ENCODE peak calls at places on chromosome 19, in six cellular contexts. One of them, this sample, is unnamed.

GRCh38 chr19:3324405-3324856 is 42.0 kb upstream of the NFIC start:
- DNase-seq in iris pigment epithelial cell: no peak
- DNase-seq in neural crest cell: peak
- DNase-seq in CD4-positive, alpha-beta T cell: peak
- DNase-seq in ELR: peak
- DNase-seq in ureter: no peak
- DNase-seq in this sample: no peak

GRCh38 chr19:32652893-32653625 is 21.9 kb downstream of the ANKRD27 start:
- DNase-seq in neural crest cell: no peak
- DNase-seq in ureter: peak
- DNase-seq in ELR: no peak
- DNase-seq in iris pigment epithelial cell: peak
- DNase-seq in CD4-positive, alpha-beta T cell: no peak
- DNase-seq in this sample: no peak

GRCh38 chr19:41734585-41734984 is 20.7 kb upstream of the CEACAM6 start:
- DNase-seq in ELR: no peak
- DNase-seq in iris pigment epithelial cell: no peak
- DNase-seq in neural crest cell: no peak
- DNase-seq in CD4-positive, alpha-beta T cell: no peak
- DNase-seq in ureter: no peak
- DNase-seq in this sample: peak

GRCh38 chr19:2199861-2200623 is 36.1 kb downstream of the PLEKHJ1 start:
- DNase-seq in ureter: no peak
- DNase-seq in ELR: no peak
- DNase-seq in neural crest cell: no peak
- DNase-seq in iris pigment epithelial cell: no peak
- DNase-seq in CD4-positive, alpha-beta T cell: no peak
- DNase-seq in this sample: no peak

GRCh38 chr19:1427221-1427620 is 11.0 kb upstream of the RPS15 start:
- DNase-seq in iris pigment epithelial cell: no peak
- DNase-seq in neural crest cell: no peak
- DNase-seq in CD4-positive, alpha-beta T cell: no peak
- DNase-seq in ureter: no peak
- DNase-seq in ELR: no peak
- DNase-seq in this sample: no peak

GRCh38 chr19:719081-719512 is 10.4 kb downstream of the PALM start:
- DNase-seq in CD4-positive, alpha-beta T cell: no peak
- DNase-seq in ELR: no peak
- DNase-seq in ureter: peak
- DNase-seq in iris pigment epithelial cell: peak
- DNase-seq in neural crest cell: no peak
- DNase-seq in this sample: no peak

GRCh38 chr19:10514211-10515145 is 2.8 kb downstream of the S1PR5 start:
- DNase-seq in neural crest cell: no peak
- DNase-seq in ELR: no peak
- DNase-seq in ureter: no peak
- DNase-seq in CD4-positive, alpha-beta T cell: peak
- DNase-seq in iris pigment epithelial cell: no peak
- DNase-seq in this sample: no peak

GRCh38 chr19:45103625-45104319 is 10.8 kb downstream of the PPP1R37 start:
- DNase-seq in CD4-positive, alpha-beta T cell: no peak
- DNase-seq in ELR: no peak
- DNase-seq in ureter: no peak
- DNase-seq in neural crest cell: no peak
- DNase-seq in iris pigment epithelial cell: no peak
- DNase-seq in this sample: no peak

GRCh38 chr19:29672933-29673336 is 7.7 kb downstream of the PLEKHF1 start:
- DNase-seq in ureter: no peak
- DNase-seq in CD4-positive, alpha-beta T cell: peak
- DNase-seq in ELR: no peak
- DNase-seq in neural crest cell: no peak
- DNase-seq in iris pigment epithelial cell: no peak
- DNase-seq in this sample: no peak

GRCh38 chr19:18605546-18606280 is 886 bp downstream of the CRLF1 start:
- DNase-seq in iris pigment epithelial cell: no peak
- DNase-seq in ELR: no peak
- DNase-seq in ureter: no peak
- DNase-seq in neural crest cell: no peak
- DNase-seq in CD4-positive, alpha-beta T cell: no peak
- DNase-seq in this sample: no peak

GRCh38 chr19:35868172-35868822 is at the start of gene APLP1:
- DNase-seq in iris pigment epithelial cell: peak
- DNase-seq in neural crest cell: peak
- DNase-seq in ureter: peak
- DNase-seq in CD4-positive, alpha-beta T cell: peak
- DNase-seq in ELR: peak
- DNase-seq in this sample: no peak

GRCh38 chr19:14369399-14370168 is 11.7 kb upstream of the ADGRE5 start:
- DNase-seq in ureter: no peak
- DNase-seq in iris pigment epithelial cell: no peak
- DNase-seq in ELR: no peak
- DNase-seq in CD4-positive, alpha-beta T cell: peak
- DNase-seq in neural crest cell: no peak
- DNase-seq in this sample: no peak

GRCh38 chr19:7550169-7550770 is 14.8 kb downstream of the PNPLA6 start:
- DNase-seq in iris pigment epithelial cell: no peak
- DNase-seq in CD4-positive, alpha-beta T cell: no peak
- DNase-seq in ELR: no peak
- DNase-seq in ureter: no peak
- DNase-seq in neural crest cell: no peak
- DNase-seq in this sample: no peak

GRCh38 chr19:50490411-50490811 is 13.8 kb upstream of the GARIN5A start:
- DNase-seq in neural crest cell: no peak
- DNase-seq in CD4-positive, alpha-beta T cell: no peak
- DNase-seq in iris pigment epithelial cell: no peak
- DNase-seq in ureter: no peak
- DNase-seq in ELR: no peak
- DNase-seq in this sample: no peak

GRCh38 chr19:58579473-58580142 is 6.5 kb upstream of the MZF1 start:
- DNase-seq in ureter: no peak
- DNase-seq in ELR: no peak
- DNase-seq in neural crest cell: no peak
- DNase-seq in CD4-positive, alpha-beta T cell: no peak
- DNase-seq in iris pigment epithelial cell: no peak
- DNase-seq in this sample: peak

GRCh38 chr19:3403489-3404323 is 37.3 kb downstream of the NFIC start:
- DNase-seq in neural crest cell: no peak
- DNase-seq in iris pigment epithelial cell: peak
- DNase-seq in CD4-positive, alpha-beta T cell: no peak
- DNase-seq in ELR: peak
- DNase-seq in ureter: peak
- DNase-seq in this sample: peak

GRCh38 chr19:21568816-21569496 is 63.6 kb downstream of the ZNF429 start:
- DNase-seq in CD4-positive, alpha-beta T cell: peak
- DNase-seq in neural crest cell: no peak
- DNase-seq in ELR: peak
- DNase-seq in iris pigment epithelial cell: peak
- DNase-seq in ureter: peak
- DNase-seq in this sample: peak

GRCh38 chr19:29366757-29367156 is 153.8 kb upstream of the UQCRFS1 start:
- DNase-seq in neural crest cell: no peak
- DNase-seq in ureter: no peak
- DNase-seq in iris pigment epithelial cell: no peak
- DNase-seq in ELR: no peak
- DNase-seq in CD4-positive, alpha-beta T cell: no peak
- DNase-seq in this sample: no peak

GRCh38 chr19:14563989-14564650 is 7.7 kb downstream of the NDUFB7 start:
- DNase-seq in iris pigment epithelial cell: peak
- DNase-seq in ureter: no peak
- DNase-seq in ELR: peak
- DNase-seq in CD4-positive, alpha-beta T cell: peak
- DNase-seq in neural crest cell: no peak
- DNase-seq in this sample: no peak

GRCh38 chr19:6639439-6639838 is 30.5 kb downstream of the TNFSF14 start:
- DNase-seq in CD4-positive, alpha-beta T cell: no peak
- DNase-seq in ELR: peak
- DNase-seq in ureter: no peak
- DNase-seq in neural crest cell: no peak
- DNase-seq in iris pigment epithelial cell: peak
- DNase-seq in this sample: no peak

GRCh38 chr19:29084266-29084665 is 128.7 kb downstream of the UQCRFS1 start:
- DNase-seq in ELR: peak
- DNase-seq in neural crest cell: peak
- DNase-seq in CD4-positive, alpha-beta T cell: no peak
- DNase-seq in ureter: no peak
- DNase-seq in iris pigment epithelial cell: no peak
- DNase-seq in this sample: no peak

GRCh38 chr19:18657590-18658365 is 20.9 kb downstream of the KLHL26 start:
- DNase-seq in ureter: no peak
- DNase-seq in CD4-positive, alpha-beta T cell: no peak
- DNase-seq in iris pigment epithelial cell: peak
- DNase-seq in neural crest cell: peak
- DNase-seq in ELR: peak
- DNase-seq in this sample: peak

GRCh38 chr19:5498817-5499535 is 43.8 kb downstream of the ZNRF4 start:
- DNase-seq in neural crest cell: peak
- DNase-seq in iris pigment epithelial cell: no peak
- DNase-seq in ELR: no peak
- DNase-seq in CD4-positive, alpha-beta T cell: no peak
- DNase-seq in ureter: no peak
- DNase-seq in this sample: no peak

GRCh38 chr19:18460313-18460712 is 22.4 kb upstream of the ISYNA1 start:
- DNase-seq in ELR: peak
- DNase-seq in ureter: no peak
- DNase-seq in iris pigment epithelial cell: peak
- DNase-seq in neural crest cell: no peak
- DNase-seq in CD4-positive, alpha-beta T cell: no peak
- DNase-seq in this sample: peak

GRCh38 chr19:52910648-52911047 is 12.6 kb downstream of the ZNF888 start:
- DNase-seq in ureter: no peak
- DNase-seq in CD4-positive, alpha-beta T cell: no peak
- DNase-seq in iris pigment epithelial cell: no peak
- DNase-seq in neural crest cell: no peak
- DNase-seq in ELR: no peak
- DNase-seq in this sample: no peak

GRCh38 chr19:35281303-35281702 is 1.0 kb upstream of the HAMP start:
- DNase-seq in CD4-positive, alpha-beta T cell: no peak
- DNase-seq in iris pigment epithelial cell: no peak
- DNase-seq in ureter: no peak
- DNase-seq in ELR: no peak
- DNase-seq in neural crest cell: no peak
- DNase-seq in this sample: no peak

GRCh38 chr19:32570081-32570785 is 10.8 kb upstream of the PDCD5 start:
- DNase-seq in CD4-positive, alpha-beta T cell: peak
- DNase-seq in ureter: peak
- DNase-seq in iris pigment epithelial cell: peak
- DNase-seq in neural crest cell: peak
- DNase-seq in ELR: peak
- DNase-seq in this sample: peak

GRCh38 chr19:821228-821975 is at the start of gene PLPPR3:
- DNase-seq in ureter: no peak
- DNase-seq in ELR: no peak
- DNase-seq in iris pigment epithelial cell: no peak
- DNase-seq in neural crest cell: no peak
- DNase-seq in CD4-positive, alpha-beta T cell: no peak
- DNase-seq in this sample: no peak

GRCh38 chr19:18414504-18415176 is 4.6 kb upstream of the SSBP4 start:
- DNase-seq in ureter: no peak
- DNase-seq in iris pigment epithelial cell: peak
- DNase-seq in CD4-positive, alpha-beta T cell: no peak
- DNase-seq in ELR: peak
- DNase-seq in neural crest cell: no peak
- DNase-seq in this sample: no peak

GRCh38 chr19:54432144-54432738 is 16.8 kb upstream of the LENG8 start:
- DNase-seq in ELR: no peak
- DNase-seq in iris pigment epithelial cell: no peak
- DNase-seq in neural crest cell: no peak
- DNase-seq in ureter: no peak
- DNase-seq in CD4-positive, alpha-beta T cell: no peak
- DNase-seq in this sample: no peak

GRCh38 chr19:35879770-35880317 is 11.5 kb downstream of the APLP1 start:
- DNase-seq in CD4-positive, alpha-beta T cell: peak
- DNase-seq in ELR: peak
- DNase-seq in neural crest cell: peak
- DNase-seq in ureter: peak
- DNase-seq in iris pigment epithelial cell: peak
- DNase-seq in this sample: peak

GRCh38 chr19:55462722-55463121 is 1.3 kb upstream of the ISOC2 start:
- DNase-seq in ELR: no peak
- DNase-seq in ureter: no peak
- DNase-seq in neural crest cell: no peak
- DNase-seq in iris pigment epithelial cell: no peak
- DNase-seq in CD4-positive, alpha-beta T cell: no peak
- DNase-seq in this sample: no peak

GRCh38 chr19:33052352-33052972 is 12.2 kb downstream of the RHPN2 start:
- DNase-seq in CD4-positive, alpha-beta T cell: no peak
- DNase-seq in ELR: peak
- DNase-seq in neural crest cell: no peak
- DNase-seq in iris pigment epithelial cell: peak
- DNase-seq in ureter: peak
- DNase-seq in this sample: no peak

GRCh38 chr19:18743281-18743825 is 47.8 kb downstream of the COMP start:
- DNase-seq in iris pigment epithelial cell: peak
- DNase-seq in ureter: peak
- DNase-seq in neural crest cell: no peak
- DNase-seq in ELR: no peak
- DNase-seq in CD4-positive, alpha-beta T cell: no peak
- DNase-seq in this sample: no peak

GRCh38 chr19:48506138-48506733 is 5.4 kb downstream of the LMTK3 start:
- DNase-seq in iris pigment epithelial cell: peak
- DNase-seq in ureter: no peak
- DNase-seq in CD4-positive, alpha-beta T cell: no peak
- DNase-seq in neural crest cell: no peak
- DNase-seq in ELR: peak
- DNase-seq in this sample: no peak

GRCh38 chr19:10269333-10270179 is 1.4 kb upstream of the ICAM1 start:
- DNase-seq in ureter: peak
- DNase-seq in ELR: peak
- DNase-seq in iris pigment epithelial cell: peak
- DNase-seq in neural crest cell: peak
- DNase-seq in CD4-positive, alpha-beta T cell: peak
- DNase-seq in this sample: peak

GRCh38 chr19:45815501-45816216 is 551 bp upstream of the RSPH6A start:
- DNase-seq in iris pigment epithelial cell: no peak
- DNase-seq in neural crest cell: peak
- DNase-seq in ureter: no peak
- DNase-seq in CD4-positive, alpha-beta T cell: no peak
- DNase-seq in ELR: no peak
- DNase-seq in this sample: no peak

GRCh38 chr19:1468274-1469199 is 10.5 kb downstream of the C19orf25 start:
- DNase-seq in neural crest cell: no peak
- DNase-seq in CD4-positive, alpha-beta T cell: peak
- DNase-seq in ELR: peak
- DNase-seq in iris pigment epithelial cell: peak
- DNase-seq in ureter: no peak
- DNase-seq in this sample: no peak

GRCh38 chr19:9986787-9987281 is 23.5 kb downstream of the COL5A3 start:
- DNase-seq in iris pigment epithelial cell: no peak
- DNase-seq in CD4-positive, alpha-beta T cell: no peak
- DNase-seq in neural crest cell: no peak
- DNase-seq in ureter: no peak
- DNase-seq in ELR: no peak
- DNase-seq in this sample: no peak

This sample was measured in coronary artery.